ENCODE peak calls at places on chromosomes 16 and 17, in eight cellular contexts. A, C, B, F, O, E, K and D are unnamed samples. For H3K36me3 and H3K4me1, the result is how much of the 10 kb centered on the place peaks cover.

GRCh38 chr17:74433421-74434121 is 1.7 kb downstream of the GPRC5C start:
- DNase-seq in B (no peak), E (no peak), O (no peak), A (no peak), C (no peak), K (peak), F (no peak), D (no peak)

GRCh38 chr16:71854369-71854948 is 8.7 kb downstream of the ATXN1L start:
- DNase-seq in B (no peak), K (no peak), A (no peak), C (no peak), F (no peak), O (no peak), E (no peak), D (no peak)

GRCh38 chr17:67400193-67400592 is 23.1 kb downstream of the PITPNC1 start:
- DNase-seq in F (no peak), O (peak), A (no peak), E (peak), C (no peak), B (peak), K (no peak), D (no peak)

GRCh38 chr17:45138911-45139532 is 3.5 kb downstream of the ACBD4 start:
- DNase-seq in C (no peak), B (no peak), F (no peak), O (no peak), K (peak), A (no peak), E (no peak), D (no peak)

GRCh38 chr17:58278661-58279015 is 2.1 kb downstream of the MPO start:
- DNase-seq in E (no peak), K (no peak), C (no peak), B (no peak), O (no peak), A (no peak), F (no peak), D (peak)

GRCh38 chr17:73401911-73402310 is 90.1 kb upstream of the CDC42EP4 start:
- DNase-seq in B (no peak), O (peak), F (peak), E (peak), K (peak), C (no peak), A (no peak), D (peak)

GRCh38 chr16:89319883-89320716 is 102.6 kb downstream of the ZNF778 start:
- DNase-seq in K (peak), O (peak), C (no peak), E (peak), A (peak), B (no peak), F (no peak), D (peak)

GRCh38 chr17:17682293-17682736 is 1.1 kb downstream of the RAI1 start:
- DNase-seq in F (peak), K (peak), C (no peak), B (peak), O (peak), E (no peak), A (peak), D (no peak)

GRCh38 chr16:51813609-51814008 is 662.5 kb upstream of the SALL1 start:
- DNase-seq in B (no peak), E (no peak), F (no peak), K (no peak), A (no peak), C (no peak), O (no peak), D (no peak)

GRCh38 chr16:4733747-4734062 is 366 bp downstream of the ANKS3 start:
- DNase-seq in B (no peak), E (no peak), K (no peak), A (no peak), O (no peak), C (no peak), F (no peak), D (peak)

DNA sequence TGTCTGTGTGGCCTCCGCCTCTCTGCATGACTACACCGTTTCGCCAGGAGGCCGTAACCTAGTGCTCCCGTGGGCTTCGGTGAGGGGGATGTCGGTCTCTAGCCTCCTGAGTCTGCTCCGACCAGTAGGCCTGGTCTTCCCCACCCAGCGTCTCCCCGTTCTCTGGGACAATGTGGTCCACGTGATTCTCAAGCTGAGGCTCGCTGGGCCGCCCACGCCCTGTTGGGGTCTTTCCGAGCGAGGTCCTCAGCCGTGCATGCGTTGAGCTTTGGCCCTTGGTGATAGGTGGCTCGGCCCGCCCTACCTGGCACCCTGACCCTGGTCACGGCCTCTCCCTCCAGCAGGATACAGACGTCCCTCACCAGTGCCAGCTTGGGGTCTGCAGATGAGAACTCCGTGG is 30.9 kb downstream of the TSC2 start:
- DNase-seq in E (no peak), B (no peak), K (no peak), F (no peak), C (no peak), A (no peak), O (no peak), D (no peak)
- H3K36me3 ChIP-seq in E (under half), B (under half), K (under half), F (under half), C (half or more), A (under half), O (half or more), D (under half)

GRCh38 chr17:28324272-28324745 is 5.3 kb downstream of the TMEM97 start:
- DNase-seq in F (no peak), K (no peak), E (no peak), B (no peak), O (no peak), A (no peak), C (no peak), D (no peak)
- H3K4me1 ChIP-seq in F (under half), K (under half), E (under half), B (under half), O (under half), A (under half), C (under half), D (under half)

DNA sequence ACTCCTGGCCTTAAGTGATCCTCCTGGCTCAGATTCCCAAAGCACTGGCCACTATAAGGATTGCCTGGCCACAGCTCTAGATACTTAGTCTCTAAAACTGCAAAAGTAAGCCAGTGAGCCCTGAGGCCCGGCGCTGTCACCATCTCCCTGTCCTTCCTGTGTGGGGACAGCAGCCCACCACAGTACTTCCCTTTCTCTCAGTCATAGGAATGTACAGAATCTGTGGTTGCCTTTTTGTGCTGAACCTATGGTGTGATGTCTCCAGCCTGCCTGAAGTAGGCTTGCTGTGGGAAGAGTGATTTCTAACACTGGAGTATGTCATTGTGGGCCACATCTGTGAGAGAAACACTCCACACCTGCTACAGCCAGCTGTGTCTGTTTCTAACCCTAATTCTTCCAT is 24.7 kb downstream of the NTAN1 start:
- DNase-seq in B (no peak), F (peak), A (peak), K (no peak), E (no peak), C (no peak), O (no peak), D (no peak)
- H3K36me3 ChIP-seq in B (under half), F (under half), A (under half), K (under half), E (under half), C (half or more), O (half or more), D (under half)

GRCh38 chr16:86827521-86827920 is 249.2 kb downstream of the FOXL1 start:
- DNase-seq in A (no peak), B (no peak), K (no peak), O (no peak), F (no peak), C (no peak), E (no peak), D (no peak)

GRCh38 chr16:86828202-86828601 is 249.9 kb downstream of the FOXL1 start:
- DNase-seq in A (no peak), B (no peak), O (no peak), C (no peak), K (no peak), F (no peak), E (no peak), D (no peak)

GRCh38 chr16:86828653-86829052 is 250.3 kb downstream of the FOXL1 start:
- DNase-seq in A (no peak), E (no peak), O (no peak), B (no peak), K (no peak), C (no peak), F (no peak), D (no peak)

GRCh38 chr16:86825631-86826030 is 247.3 kb downstream of the FOXL1 start:
- DNase-seq in K (no peak), F (no peak), E (no peak), O (no peak), A (no peak), C (no peak), B (no peak), D (no peak)

DNA sequence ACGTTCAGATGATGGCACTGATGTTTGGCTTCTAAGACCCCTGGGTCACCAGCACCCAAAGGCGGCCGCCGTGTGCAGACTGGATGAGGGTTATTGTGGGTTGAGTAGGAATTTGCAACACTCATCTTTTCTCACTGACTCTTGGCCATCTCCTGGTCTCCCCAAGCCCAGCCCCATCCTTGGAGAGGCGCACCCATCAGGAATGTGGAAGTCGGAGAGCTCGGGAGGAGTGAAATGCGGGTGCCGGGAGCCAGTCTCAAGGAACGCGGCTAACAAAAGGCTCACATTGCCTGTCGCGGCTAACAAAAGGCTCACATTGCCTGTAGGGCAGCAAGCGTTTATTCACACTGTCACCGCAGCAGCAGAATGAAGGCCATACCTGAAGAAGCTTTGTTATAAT is 248.6 kb downstream of the FOXL1 start:
- DNase-seq in A (no peak), F (no peak), C (no peak), B (no peak), O (no peak), E (no peak), K (no peak), D (no peak)
- H3K4me1 ChIP-seq in A (under half), F (under half), C (under half), B (under half), O (under half), E (under half), K (under half), D (under half)

DNA sequence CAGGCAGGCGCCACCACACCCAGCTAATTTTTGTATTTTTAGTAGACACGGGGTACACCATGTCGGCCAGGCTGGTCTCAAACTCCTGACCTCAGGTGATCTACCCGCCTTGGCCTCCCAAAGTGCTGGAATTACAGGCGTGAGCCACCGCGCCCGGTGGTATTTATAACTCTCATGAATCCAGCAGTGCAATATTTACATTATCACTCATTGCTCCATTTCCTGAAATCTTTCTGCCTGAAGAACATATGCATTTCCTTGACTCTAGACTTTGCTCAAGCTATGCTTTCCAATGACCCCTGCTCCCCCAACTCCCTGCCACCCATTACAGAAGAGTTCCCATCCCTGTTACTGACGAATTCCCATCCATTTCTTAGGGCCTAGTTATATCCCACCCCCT is 19.7 kb upstream of the NDUFAB1 start:
- DNase-seq in O (no peak), B (no peak), K (no peak), F (no peak), C (no peak), A (no peak), E (no peak), D (no peak)
- H3K36me3 ChIP-seq in O (half or more), B (under half), K (under half), F (under half), C (half or more), A (under half), E (under half), D (under half)